ENCODE peak calls at places on chromosomes 4 and X, in ten cellular contexts. F is breast epithelium, R is esophagus squamous epithelium, N is AG09309, S is nephron progenitor cell, A is fibroblast of villous mesenchyme, X is GM20000, O is AG04450, B is neural progenitor cell, U is BE2C. H is an unnamed sample.

GRCh38 chr4:108774809-108775530 is 12.1 kb upstream of the ETNPPL start:
- DNase-seq in F (no peak), R (no peak), N (no peak), S (no peak), A (no peak), X (no peak), O (no peak), B (no peak), U (no peak), H (no peak)

GRCh38 chr4:150126201-150126879 is 48.1 kb downstream of the DCLK2 start:
- DNase-seq in F (no peak), R (no peak), N (no peak), S (no peak), A (peak), X (peak), O (no peak), B (no peak), U (no peak), H (no peak)

GRCh38 chrX:13220916-13221315 is 98.9 kb downstream of the ATXN3L start:
- DNase-seq in F (no peak), R (no peak), N (peak), S (no peak), A (peak), X (no peak), O (peak), B (no peak), U (no peak), H (no peak)

GRCh38 chr4:152778656-152779512 is 646 bp downstream of the TIGD4 start:
- DNase-seq in F (peak), R (no peak), N (no peak), S (peak), A (no peak), X (peak), O (no peak), B (peak), U (peak), H (no peak)

GRCh38 chrX:69317721-69318120 is 152.5 kb upstream of the PJA1 start:
- DNase-seq in F (no peak), R (no peak), N (no peak), S (no peak), A (no peak), X (no peak), O (no peak), B (no peak), U (no peak), H (no peak)

GRCh38 chr4:8502836-8503585 is 62.4 kb downstream of the TRMT44 start:
- DNase-seq in F (no peak), R (no peak), N (no peak), S (no peak), A (peak), X (no peak), O (no peak), B (no peak), U (no peak), H (no peak)

GRCh38 chrX:40685352-40685918 is 38.1 kb upstream of the CXorf38 start:
- DNase-seq in F (no peak), R (no peak), N (no peak), S (no peak), A (no peak), X (no peak), O (no peak), B (no peak), U (no peak), H (no peak)

GRCh38 chrX:11137543-11138139 is 26.5 kb downstream of the HCCS start:
- DNase-seq in F (no peak), R (no peak), N (peak), S (no peak), A (peak), X (peak), O (peak), B (peak), U (no peak), H (no peak)

GRCh38 chr4:2537011-2537830 is 774 bp downstream of the FAM193A start:
- DNase-seq in F (peak), R (no peak), N (no peak), S (no peak), A (peak), X (peak), O (no peak), B (no peak), U (peak), H (peak)

GRCh38 chr4:107956011-107956410 is 24.7 kb downstream of the CYP2U1 start:
- DNase-seq in F (no peak), R (no peak), N (no peak), S (no peak), A (no peak), X (no peak), O (no peak), B (no peak), U (no peak), H (no peak)

GRCh38 chr4:174681723-174682300 is 147.2 kb downstream of the GLRA3 start:
- DNase-seq in F (no peak), R (no peak), N (peak), S (no peak), A (peak), X (no peak), O (no peak), B (no peak), U (no peak), H (no peak)

GRCh38 chrX:460116-460515 is 73.4 kb upstream of the PPP2R3B start:
- DNase-seq in F (no peak), R (no peak), N (no peak), S (no peak), A (no peak), X (no peak), O (no peak), B (no peak), U (no peak), H (no peak)

GRCh38 chr4:10977534-10977933 is 293.0 kb upstream of the CLNK start:
- DNase-seq in F (no peak), R (no peak), N (no peak), S (no peak), A (no peak), X (peak), O (no peak), B (no peak), U (no peak), H (no peak)

GRCh38 chr4:183205682-183206081 is 106.6 kb downstream of the WWC2 start:
- DNase-seq in F (no peak), R (no peak), N (no peak), S (no peak), A (no peak), X (no peak), O (no peak), B (no peak), U (no peak), H (no peak)

GRCh38 chr4:2858451-2859217 is 15.0 kb downstream of the ADD1 start:
- DNase-seq in F (no peak), R (no peak), N (no peak), S (no peak), A (peak), X (no peak), O (no peak), B (no peak), U (no peak), H (no peak)

GRCh38 chr4:40572692-40573287 is 56.9 kb downstream of the RBM47 start:
- DNase-seq in F (no peak), R (no peak), N (no peak), S (no peak), A (no peak), X (no peak), O (no peak), B (no peak), U (no peak), H (peak)

GRCh38 chrX:49155243-49155899 is 7.2 kb upstream of the MAGIX start:
- DNase-seq in F (no peak), R (no peak), N (no peak), S (peak), A (peak), X (peak), O (no peak), B (peak), U (no peak), H (no peak)

GRCh38 chr4:145939856-145940255 is 1.2 kb upstream of the ZNF827 start:
- DNase-seq in F (no peak), R (no peak), N (no peak), S (no peak), A (peak), X (no peak), O (no peak), B (no peak), U (no peak), H (no peak)

GRCh38 chr4:87853108-87853507 is 20.3 kb downstream of the MEPE start:
- DNase-seq in F (no peak), R (no peak), N (peak), S (no peak), A (peak), X (peak), O (no peak), B (peak), U (no peak), H (no peak)

GRCh38 chrX:9938516-9938915 is 28.6 kb upstream of the CLDN34 start:
- DNase-seq in F (no peak), R (no peak), N (no peak), S (no peak), A (no peak), X (no peak), O (no peak), B (no peak), U (no peak), H (no peak)

GRCh38 chrX:40245411-40246140 is 147.8 kb upstream of the BCOR start:
- DNase-seq in F (no peak), R (no peak), N (no peak), S (no peak), A (peak), X (no peak), O (no peak), B (no peak), U (no peak), H (no peak)

GRCh38 chr4:104128031-104128849 is 366.5 kb downstream of the CXXC4 start:
- DNase-seq in F (no peak), R (no peak), N (no peak), S (no peak), A (no peak), X (no peak), O (no peak), B (no peak), U (no peak), H (no peak)

GRCh38 chrX:1606476-1606875 is 8.4 kb upstream of the ASMT start:
- DNase-seq in F (no peak), R (no peak), N (no peak), S (no peak), A (no peak), X (no peak), O (no peak), B (no peak), U (no peak), H (no peak)

GRCh38 chrX:149720021-149720689 is 8.3 kb downstream of the MAGEA11 start:
- DNase-seq in F (no peak), R (no peak), N (no peak), S (no peak), A (no peak), X (no peak), O (no peak), B (peak), U (no peak), H (no peak)

GRCh38 chr4:149993030-149993429 is 85.2 kb upstream of the DCLK2 start:
- DNase-seq in F (no peak), R (no peak), N (no peak), S (no peak), A (no peak), X (no peak), O (no peak), B (no peak), U (no peak), H (no peak)

GRCh38 chrX:154046262-154046771 is 26.6 kb upstream of the IRAK1 start:
- DNase-seq in F (no peak), R (no peak), N (peak), S (no peak), A (peak), X (no peak), O (peak), B (peak), U (peak), H (no peak)

GRCh38 chr4:1655676-1656075 is 28.4 kb downstream of the FAM53A start:
- DNase-seq in F (no peak), R (no peak), N (no peak), S (no peak), A (no peak), X (no peak), O (no peak), B (no peak), U (no peak), H (no peak)

GRCh38 chr4:106264331-106264728 is 51.7 kb downstream of the TBCK start:
- DNase-seq in F (no peak), R (no peak), N (no peak), S (no peak), A (peak), X (no peak), O (no peak), B (no peak), U (no peak), H (no peak)

GRCh38 chr4:79852305-79852730 is 220.7 kb downstream of the ANTXR2 start:
- DNase-seq in F (no peak), R (no peak), N (peak), S (no peak), A (peak), X (no peak), O (peak), B (no peak), U (no peak), H (no peak)

GRCh38 chr4:84051728-84052127 is 447.4 kb downstream of the NKX6-1 start:
- DNase-seq in F (no peak), R (no peak), N (no peak), S (no peak), A (no peak), X (no peak), O (no peak), B (peak), U (no peak), H (no peak)

GRCh38 chr4:2745981-2746806 is 9.9 kb downstream of the TNIP2 start:
- DNase-seq in F (no peak), R (peak), N (no peak), S (no peak), A (peak), X (peak), O (no peak), B (no peak), U (peak), H (peak)

GRCh38 chr4:2497931-2498330 is 29.0 kb downstream of the RNF4 start:
- DNase-seq in F (no peak), R (no peak), N (no peak), S (no peak), A (no peak), X (peak), O (no peak), B (no peak), U (no peak), H (peak)

GRCh38 chr4:106584590-106584989 is 216.0 kb upstream of the GIMD1 start:
- DNase-seq in F (no peak), R (no peak), N (no peak), S (no peak), A (peak), X (no peak), O (no peak), B (no peak), U (no peak), H (no peak)

GRCh38 chr4:76654796-76655195 is 219.8 kb downstream of the SHROOM3 start:
- DNase-seq in F (no peak), R (no peak), N (no peak), S (no peak), A (no peak), X (no peak), O (no peak), B (no peak), U (no peak), H (no peak)

GRCh38 chr4:110196206-110196870 is 2.1 kb downstream of the ELOVL6 start:
- DNase-seq in F (no peak), R (no peak), N (no peak), S (peak), A (peak), X (peak), O (no peak), B (peak), U (peak), H (no peak)

GRCh38 chrX:129773649-129774458 is 5.9 kb upstream of the SASH3 start:
- DNase-seq in F (no peak), R (no peak), N (no peak), S (no peak), A (no peak), X (no peak), O (no peak), B (peak), U (no peak), H (no peak)

GRCh38 chrX:3191821-3192220 is 150.6 kb downstream of the ARSF start:
- DNase-seq in F (no peak), R (no peak), N (no peak), S (peak), A (peak), X (no peak), O (no peak), B (no peak), U (no peak), H (no peak)

GRCh38 chrX:3192835-3193234 is 151.6 kb downstream of the ARSF start:
- DNase-seq in F (no peak), R (no peak), N (no peak), S (no peak), A (no peak), X (no peak), O (no peak), B (no peak), U (no peak), H (no peak)

GRCh38 chrX:3191186-3191585 is 149.9 kb downstream of the ARSF start:
- DNase-seq in F (no peak), R (no peak), N (peak), S (no peak), A (no peak), X (no peak), O (no peak), B (no peak), U (no peak), H (no peak)

GRCh38 chrX:3195845-3196244 is 150.6 kb downstream of the MXRA5 start:
- DNase-seq in F (no peak), R (no peak), N (no peak), S (no peak), A (no peak), X (no peak), O (no peak), B (no peak), U (no peak), H (no peak)
- TF ChIP-seq CTCF in F (no peak), R (no peak), N (no peak), S (no peak), A (no peak), X (no peak), O (no peak), B (no peak), U (no peak), H (no peak)

GRCh38 chr4:113293043-113293560 is 243.6 kb downstream of the ANK2 start:
- DNase-seq in F (no peak), R (no peak), N (no peak), S (no peak), A (peak), X (no peak), O (peak), B (peak), U (no peak), H (no peak)
- TF ChIP-seq CTCF in F (no peak), R (no peak), N (no peak), S (no peak), A (no peak), X (no peak), O (no peak), B (no peak), U (no peak), H (no peak)

DNA sequence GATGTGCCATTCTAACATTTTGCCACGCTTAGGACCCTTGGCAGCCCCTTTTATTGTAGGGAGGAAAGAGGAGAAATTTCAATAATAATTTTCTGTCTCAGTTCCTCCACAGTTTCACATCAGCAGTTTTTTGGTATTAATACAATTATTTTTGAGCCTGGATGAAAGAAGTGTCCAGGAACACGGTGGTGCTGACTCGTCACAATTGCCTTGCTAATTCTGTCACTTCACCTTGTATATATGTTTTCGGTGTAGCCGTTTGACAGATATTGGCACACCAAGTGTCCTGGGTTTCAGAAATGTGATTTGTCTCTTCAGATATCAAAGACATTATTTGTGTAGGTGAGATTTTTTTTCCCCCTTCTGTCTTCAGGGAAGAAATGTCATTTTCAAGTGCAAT is 142.2 kb downstream of the ARHGAP10 start:
- DNase-seq in F (no peak), R (no peak), N (no peak), S (no peak), A (no peak), X (no peak), O (no peak), B (no peak), U (no peak), H (no peak)
- TF ChIP-seq CTCF in F (no peak), R (no peak), N (no peak), S (no peak), A (no peak), X (no peak), O (no peak), B (no peak), U (no peak), H (no peak)

DNA sequence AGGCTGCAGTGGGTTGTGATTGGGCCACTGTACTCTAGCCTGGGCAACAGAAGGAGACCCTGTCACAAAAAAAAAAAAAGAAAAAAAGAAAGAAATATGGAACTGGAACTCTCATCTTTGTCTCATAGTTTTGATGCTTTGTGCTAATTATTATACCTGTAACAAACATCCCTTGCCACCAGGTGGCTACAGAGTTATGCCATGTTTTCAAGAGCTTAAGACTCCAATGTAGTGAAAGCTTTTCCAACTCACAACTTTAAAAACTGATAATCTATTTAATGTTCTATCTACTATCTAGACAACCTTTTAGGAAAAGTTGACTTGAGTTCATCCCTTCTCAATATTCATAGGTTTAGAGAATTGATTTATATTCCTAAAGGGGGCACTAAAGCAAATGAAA is 42.4 kb downstream of the HTR2C start:
- DNase-seq in F (no peak), R (no peak), N (no peak), S (peak), A (peak), X (peak), O (no peak), B (peak), U (peak), H (no peak)
- TF ChIP-seq CTCF in F (no peak), R (no peak), N (peak), S (peak), A (peak), X (no peak), O (peak), B (peak), U (peak), H (no peak)

GRCh38 chr4:5708171-5708828 is at the start of gene EVC2:
- DNase-seq in F (peak), R (no peak), N (no peak), S (peak), A (peak), X (peak), O (no peak), B (peak), U (no peak), H (peak)
- TF ChIP-seq CTCF in F (no peak), R (peak), N (no peak), S (no peak), A (no peak), X (no peak), O (peak), B (peak), U (no peak), H (no peak)

GRCh38 chr4:139768913-139769312 is 103.3 kb downstream of the MGST2 start:
- DNase-seq in F (no peak), R (no peak), N (no peak), S (no peak), A (no peak), X (no peak), O (no peak), B (no peak), U (no peak), H (no peak)
- TF ChIP-seq CTCF in F (no peak), R (peak), N (peak), S (no peak), A (peak), X (no peak), O (no peak), B (peak), U (peak), H (peak)